ENCODE peak calls at places on chromosomes 4 and X, in ten cellular contexts. E is amniotic stem cell; C is naive B cell; Q is activated T-cell treated with anti-CD3 and anti-CD28 coated beads, Interleukin-2, amount 50 U/mL, for 1 hour; O is GM20000; N is ELF-1; P is CMK; T is stimulated activated CD8-positive, alpha-beta memory T cell treated with anti-CD3 and anti-CD28 coated beads, Interleukin-15, amount 100 ng/mL, for 4 hours; R is amygdala; K is tibial artery. I is an unnamed sample.

GRCh38 chr4:79294064-79294463 is 31.8 kb downstream of the NAA11 start:
- DNase-seq in K (no peak), R (no peak), C (no peak), Q (no peak), N (no peak), T (no peak), O (no peak), E (no peak), P (no peak), I (no peak)

GRCh38 chr4:25367004-25367621 is 9.9 kb upstream of the ANAPC4 start:
- DNase-seq in O (peak; percentile 30), N (no peak), P (no peak), R (no peak), T (no peak), E (peak; percentile 36), C (peak; percentile 19), Q (no peak), K (no peak), I (peak; percentile 51)

GRCh38 chr4:83043801-83044407 is 8.9 kb downstream of the COPS4 start:
- DNase-seq in Q (no peak), R (no peak), C (no peak), O (no peak), E (no peak), T (no peak), N (no peak), P (no peak), K (no peak), I (no peak)

GRCh38 chr4:120049732-120050494 is 16.7 kb downstream of the MAD2L1 start:
- DNase-seq in P (peak; percentile 75), K (peak; percentile 88), O (peak; percentile 55), C (peak; percentile 64), Q (peak; percentile 58), R (peak; percentile 53), N (peak; percentile 89), T (peak; percentile 50), E (peak; percentile 74), I (peak; percentile 93)

GRCh38 chr4:138063581-138063980 is 178.6 kb downstream of the SLC7A11 start:
- DNase-seq in C (no peak), T (no peak), N (no peak), K (no peak), O (no peak), Q (no peak), R (no peak), P (no peak), E (no peak), I (no peak)

GRCh38 chr4:136438645-136439044 is 1093.6 kb downstream of the PCDH18 start:
- DNase-seq in E (no peak), P (no peak), N (no peak), C (no peak), R (no peak), K (no peak), Q (no peak), O (no peak), T (no peak), I (no peak)

GRCh38 chr4:111283066-111283677 is 660.3 kb upstream of the PITX2 start:
- DNase-seq in K (no peak), E (peak; percentile 1), C (peak; percentile 3), N (peak; percentile 55), R (no peak), T (no peak), Q (peak; percentile 17), O (peak; percentile 44), P (peak; percentile 20), I (peak; percentile 74)

GRCh38 chrX:73825569-73825968 is 262.6 kb downstream of the CHIC1 start:
- DNase-seq in O (no peak), C (no peak), N (no peak), K (no peak), Q (no peak), E (no peak), P (no peak), R (no peak), T (no peak), I (no peak)

GRCh38 chr4:140153419-140153743 is 603 bp downstream of the MAML3 start:
- DNase-seq in T (no peak), Q (no peak), N (no peak), K (no peak), E (no peak), R (no peak), O (peak; percentile 24), P (peak; percentile 33), C (no peak), I (no peak)

GRCh38 chr4:40283968-40284367 is 51.2 kb upstream of the CHRNA9 start:
- DNase-seq in P (no peak), T (peak; percentile 87), E (no peak), O (peak; percentile 25), N (peak; percentile 72), R (no peak), K (no peak), C (peak; percentile 50), Q (peak; percentile 75), I (peak; percentile 56)

GRCh38 chrX:85084770-85085393 is 81.2 kb downstream of the APOOL start:
- DNase-seq in Q (no peak), R (no peak), T (no peak), P (no peak), E (peak; percentile 1), C (peak; percentile 9), K (no peak), O (peak; percentile 24), N (no peak), I (peak; percentile 29)

GRCh38 chrX:8668797-8669196 is 63.1 kb downstream of the ANOS1 start:
- DNase-seq in N (peak; percentile 79), Q (no peak), K (no peak), C (no peak), R (no peak), T (no peak), O (no peak), P (peak; percentile 2), E (no peak), I (peak; percentile 31)

GRCh38 chr4:67030636-67031035 is 514.7 kb downstream of the CENPC start:
- DNase-seq in R (no peak), P (no peak), N (no peak), O (no peak), K (no peak), C (no peak), Q (no peak), T (no peak), E (no peak), I (no peak)

GRCh38 chr4:77819409-77819835 is 254 bp upstream of the CNOT6L start:
- DNase-seq in K (peak; percentile 68), E (no peak), R (no peak), O (no peak), T (no peak), C (peak; percentile 93), P (no peak), N (peak; percentile 29), Q (no peak), I (peak; percentile 63)

GRCh38 chrX:333611-334311 is 15.2 kb upstream of the GTPBP6 start:
- DNase-seq in N (no peak), Q (no peak), O (no peak), R (no peak), E (no peak), P (no peak), C (no peak), T (no peak), K (no peak), I (no peak)

GRCh38 chr4:54255881-54256280 is 26.8 kb downstream of the PDGFRA start:
- DNase-seq in R (no peak), K (no peak), N (no peak), T (no peak), Q (no peak), O (no peak), C (no peak), P (no peak), E (no peak), I (no peak)

GRCh38 chrX:2498781-2499302 is 1.9 kb downstream of the DHRSX start:
- DNase-seq in C (no peak), K (peak; percentile 69), T (no peak), P (no peak), Q (no peak), N (peak; percentile 51), R (no peak), E (no peak), O (peak; percentile 24), I (peak; percentile 69)

GRCh38 chr4:121140712-121141111 is 23.4 kb downstream of the TNIP3 start:
- DNase-seq in T (no peak), P (no peak), C (no peak), N (no peak), O (no peak), K (no peak), Q (no peak), R (no peak), E (peak; percentile 32), I (no peak)

GRCh38 chr4:153766758-153767157 is 6.9 kb upstream of the RNF175 start:
- DNase-seq in N (no peak), P (no peak), Q (no peak), R (no peak), C (no peak), T (no peak), E (no peak), K (no peak), O (no peak), I (no peak)

GRCh38 chr4:72387959-72388358 is 181.1 kb downstream of the ADAMTS3 start:
- DNase-seq in R (no peak), C (no peak), T (no peak), Q (no peak), N (no peak), P (no peak), K (no peak), O (no peak), E (no peak), I (no peak)

GRCh38 chr4:92988301-92988700 is 684.5 kb downstream of the GRID2 start:
- DNase-seq in Q (no peak), C (no peak), O (no peak), E (no peak), P (no peak), K (no peak), N (no peak), T (no peak), R (no peak), I (no peak)

I was measured in left kidney.